ENCODE peak calls at places on chromosomes 16 and 17, in four cellular contexts. B is thyroid gland, R is tibial nerve, O is suprapubic skin. W is an unnamed sample.

GRCh38 chr17:61250335-61250890 is 149.2 kb upstream of the TBX2 start:
- DNase-seq in R (no peak), O (no peak), B (no peak), W (no peak)

GRCh38 chr16:80664798-80665197 is 124.0 kb downstream of the DYNLRB2 start:
- DNase-seq in R (no peak), B (no peak), O (no peak), W (no peak)

GRCh38 chr17:58336456-58337094 is 8.0 kb upstream of the TSPOAP1 start:
- DNase-seq in R (no peak), B (no peak), O (no peak), W (peak)

GRCh38 chr17:77884019-77884418 is 74.5 kb upstream of the TNRC6C start:
- DNase-seq in B (no peak), O (no peak), R (no peak), W (no peak)

GRCh38 chr16:27625050-27625697 is 75.2 kb downstream of the KATNIP start:
- DNase-seq in R (no peak), B (peak), O (no peak), W (peak)

GRCh38 chr16:7550096-7550495 is 217.5 kb downstream of the RBFOX1 start:
- DNase-seq in O (no peak), B (no peak), R (no peak), W (no peak)

GRCh38 chr16:53611151-53611802 is 92.4 kb downstream of the RPGRIP1L start:
- DNase-seq in B (no peak), R (no peak), O (no peak), W (no peak)

GRCh38 chr16:65343556-65343955 is 221.7 kb upstream of the CDH11 start:
- DNase-seq in B (no peak), O (no peak), R (no peak), W (no peak)

GRCh38 chr17:13600475-13601316 is 1.0 kb downstream of the HS3ST3A1 start:
- DNase-seq in O (no peak), B (no peak), R (no peak), W (peak)

GRCh38 chr16:4318171-4318910 is 2.5 kb downstream of the GLIS2 start:
- DNase-seq in R (no peak), B (no peak), O (no peak), W (no peak)

GRCh38 chr16:53713403-53714013 is 9.6 kb downstream of the FTO start:
- DNase-seq in R (no peak), O (no peak), B (no peak), W (no peak)

GRCh38 chr17:9766970-9767369 is 24.4 kb downstream of the DHRS7C start:
- DNase-seq in B (no peak), R (no peak), O (peak), W (no peak)

GRCh38 chr17:51085150-51085805 is 35.4 kb downstream of the SPAG9 start:
- DNase-seq in B (no peak), R (no peak), O (no peak), W (no peak)

GRCh38 chr16:50400967-50401348 is 32.2 kb upstream of the BRD7 start:
- DNase-seq in O (no peak), B (no peak), R (no peak), W (no peak)

GRCh38 chr17:70258465-70258864 is 89.1 kb downstream of the KCNJ2 start:
- DNase-seq in O (no peak), R (no peak), B (no peak), W (no peak)

GRCh38 chr17:45948881-45949624 is 50.0 kb upstream of the STH start:
- DNase-seq in R (peak), B (peak), O (peak), W (peak)

GRCh38 chr17:75394332-75394918 is 11.1 kb downstream of the GRB2 start:
- DNase-seq in R (no peak), O (no peak), B (no peak), W (no peak)

GRCh38 chr17:65537845-65538678 is 23.4 kb downstream of the AXIN2 start:
- DNase-seq in R (no peak), B (no peak), O (no peak), W (no peak)

GRCh38 chr16:68901910-68902309 is 58.6 kb downstream of the TANGO6 start:
- DNase-seq in O (no peak), R (no peak), B (no peak), W (no peak)

GRCh38 chr16:87581867-87582220 is 20.5 kb upstream of the JPH3 start:
- DNase-seq in B (peak), R (peak), O (no peak), W (peak)

GRCh38 chr16:50478773-50479149 is 69.4 kb upstream of the NKD1 start:
- DNase-seq in B (no peak), R (no peak), O (peak), W (no peak)

GRCh38 chr16:83653785-83654184 is 154.0 kb upstream of the HSBP1 start:
- DNase-seq in O (no peak), R (no peak), B (no peak), W (no peak)

GRCh38 chr17:47811709-47812108 is 9.9 kb downstream of the OSBPL7 start:
- DNase-seq in B (no peak), O (peak), R (no peak), W (no peak)

GRCh38 chr17:66655861-66656260 is 179.1 kb upstream of the CACNG5 start:
- DNase-seq in B (no peak), O (no peak), R (no peak), W (no peak)

GRCh38 chr17:156946-157345 is 19.6 kb downstream of the SCGB1C2 start:
- DNase-seq in O (no peak), R (no peak), B (no peak), W (no peak)

GRCh38 chr17:64038331-64039105 is 18.1 kb upstream of the ICAM2 start:
- DNase-seq in R (no peak), B (no peak), O (peak), W (peak)

GRCh38 chr16:20900299-20901067 is at the start of the genes DCUN1D3 and LYRM1:
- DNase-seq in B (peak), O (peak), R (peak), W (peak)
- TF ChIP-seq POLR2A in B (peak), O (peak), R (peak), W (peak)

GRCh38 chr17:40320771-40321501 is 12.0 kb downstream of the RARA start:
- DNase-seq in O (peak), R (peak), B (peak), W (no peak)

GRCh38 chr17:40321502-40322416 is 12.8 kb downstream of the RARA start:
- DNase-seq in R (no peak), O (peak), B (peak), W (peak)

GRCh38 chr17:40318835-40319332 is 9.9 kb downstream of the RARA start:
- DNase-seq in B (no peak), R (no peak), O (peak), W (no peak)

GRCh38 chr17:40317880-40318834 is 9.2 kb downstream of the RARA start:
- DNase-seq in B (peak), R (peak), O (peak), W (peak)

DNA sequence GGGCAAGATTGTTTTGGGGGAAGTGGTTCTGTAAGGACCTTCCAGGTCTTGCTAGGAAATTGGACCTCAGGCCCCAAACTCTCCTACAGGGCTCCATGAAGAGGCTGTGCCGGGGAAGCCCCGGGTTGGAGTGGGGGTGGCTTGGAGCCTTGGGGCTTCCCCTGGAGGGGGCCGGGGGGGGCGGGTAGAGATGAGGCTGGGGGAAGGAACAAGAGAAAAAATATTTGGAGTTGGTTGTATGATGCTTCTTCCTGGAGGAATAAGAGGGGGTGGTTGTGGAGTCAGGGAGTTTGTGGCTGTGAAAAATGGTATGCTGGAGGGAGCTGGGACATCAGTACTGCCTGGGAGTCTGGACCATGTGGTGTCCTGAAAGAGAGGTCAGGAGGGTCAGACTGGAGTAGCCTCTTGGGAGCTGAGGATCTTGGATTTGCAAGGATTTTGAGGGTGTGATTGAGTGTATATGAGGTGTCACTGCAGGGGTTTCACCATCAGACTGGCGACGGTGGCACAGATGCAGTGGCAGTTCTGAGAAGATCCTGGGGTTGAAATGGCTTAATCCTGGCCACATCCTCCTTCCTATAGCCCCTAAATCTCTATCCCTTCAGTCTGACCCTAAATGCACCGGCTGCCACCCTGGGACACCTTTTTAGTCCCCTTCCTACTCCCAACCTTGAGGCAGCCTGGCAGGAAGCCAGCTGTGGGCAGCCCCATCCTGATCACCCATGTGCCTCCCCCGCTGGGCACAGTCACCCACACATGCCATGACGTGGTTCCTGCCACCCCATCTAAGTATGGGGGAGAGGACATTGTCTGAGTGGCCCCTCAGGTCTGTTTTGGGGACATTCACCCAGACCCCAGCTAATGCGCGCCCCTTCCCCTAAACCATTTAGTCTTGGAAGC is 10.9 kb downstream of the RARA start:
- DNase-seq in O (peak), R (no peak), B (peak), W (no peak)
- H3K27ac ChIP-seq in O (peak), R (peak), B (no peak), W (no peak)

DNA sequence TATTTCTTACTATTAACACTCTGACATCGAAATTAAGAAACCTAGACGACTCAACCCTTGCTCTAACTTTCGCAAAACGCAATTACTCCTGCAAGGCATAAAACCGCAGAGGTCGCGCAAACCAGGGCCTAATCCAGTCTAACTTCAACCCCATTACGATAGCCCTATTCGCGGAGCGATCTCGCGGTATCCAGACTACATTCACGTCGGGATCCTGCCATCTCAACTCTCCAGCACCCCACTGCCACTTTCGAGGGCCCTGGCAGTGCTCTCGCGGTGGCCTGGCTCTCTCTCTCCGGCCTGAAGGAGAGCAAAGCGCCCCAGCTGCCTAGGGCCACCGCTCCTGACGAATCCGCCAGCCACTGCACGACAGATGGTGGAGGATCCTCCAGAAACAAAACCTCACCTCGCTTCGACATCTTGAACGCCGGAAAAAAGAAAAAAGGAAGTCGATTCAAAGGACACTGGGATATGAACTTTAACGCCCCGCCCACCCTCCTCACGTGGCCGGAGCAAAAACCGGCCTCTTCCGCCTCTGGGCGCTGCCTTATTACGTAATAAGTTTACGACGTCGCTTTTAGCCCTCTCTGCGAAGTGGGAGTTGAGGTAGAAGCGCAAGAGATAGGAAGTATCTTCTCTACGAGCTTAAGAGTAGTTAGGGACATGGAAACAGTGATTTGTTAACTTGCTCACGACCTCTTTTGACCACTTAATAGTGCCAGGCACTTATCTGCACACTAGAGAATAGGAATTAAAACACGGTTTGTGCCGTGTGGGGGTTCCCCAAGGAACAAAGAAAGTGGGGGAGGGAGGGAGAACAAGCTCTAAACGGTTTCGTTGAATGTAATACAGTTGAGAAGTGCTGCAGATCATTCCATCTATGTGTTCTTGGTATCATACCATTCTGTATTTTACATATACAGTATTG is at the start of gene RPL23:
- DNase-seq in R (peak), O (peak), B (peak), W (peak)
- TF ChIP-seq POLR2A in R (peak), O (peak), B (no peak), W (peak)

DNA sequence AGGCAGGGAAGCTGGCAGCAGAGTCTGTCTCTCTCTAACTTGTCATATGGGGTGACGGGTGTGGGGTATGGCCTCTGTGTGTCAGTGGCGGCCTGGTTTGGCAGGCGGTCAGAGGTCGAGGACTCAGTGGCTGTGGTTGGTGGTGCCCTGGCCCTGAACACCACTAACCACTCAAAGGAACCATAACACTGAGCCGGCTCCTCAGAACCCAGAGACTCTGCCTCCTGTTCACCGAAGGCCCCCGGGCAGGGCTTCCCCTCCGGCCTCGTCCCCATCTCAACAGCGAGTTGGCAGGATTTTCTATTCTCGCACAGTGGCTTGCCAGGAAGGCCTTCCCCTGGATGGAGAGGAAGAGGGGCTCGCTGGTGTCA is 638 bp downstream of the P2RX1 start:
- DNase-seq in B (no peak), O (no peak), R (no peak), W (no peak)
- H3K27ac ChIP-seq in B (no peak), O (no peak), R (peak), W (no peak)

DNA sequence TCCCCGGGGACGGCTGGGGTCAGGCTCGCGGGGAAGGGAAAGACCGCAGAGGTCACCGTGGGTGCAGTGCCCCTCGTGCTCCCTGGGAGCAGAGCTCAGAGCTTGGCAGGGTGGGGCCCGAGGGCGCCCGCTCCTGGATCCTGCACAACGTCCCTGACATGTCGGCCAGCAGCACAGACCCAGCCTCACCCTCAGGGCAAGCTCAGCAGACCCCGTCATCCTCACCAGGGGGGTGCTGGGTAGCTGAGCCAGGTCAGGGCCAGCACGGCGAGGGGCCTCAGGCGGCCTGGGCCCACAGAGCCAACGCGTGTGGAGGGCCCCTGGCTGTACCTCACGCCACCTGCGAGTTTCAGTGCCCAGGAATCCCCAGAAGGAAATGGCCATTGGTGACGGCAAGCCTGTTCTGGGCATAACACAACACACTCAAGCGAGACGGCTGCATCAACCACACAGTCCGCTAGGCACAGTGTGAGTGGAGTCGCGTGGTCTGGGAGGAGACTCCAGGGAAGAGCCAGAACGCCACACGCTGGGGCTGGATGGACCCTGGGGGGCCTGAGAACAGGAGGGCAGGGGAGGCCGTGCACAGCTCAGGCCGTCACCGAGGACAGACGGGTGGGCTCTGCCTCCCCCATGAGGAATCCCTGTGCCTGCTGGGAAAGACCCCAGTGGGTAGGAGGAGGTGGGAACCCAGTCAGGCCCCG is 60.3 kb downstream of the ZNF778 start:
- DNase-seq in R (no peak), O (no peak), B (no peak), W (no peak)
- TF ChIP-seq POLR2A in R (no peak), O (no peak), B (no peak), W (no peak)

DNA sequence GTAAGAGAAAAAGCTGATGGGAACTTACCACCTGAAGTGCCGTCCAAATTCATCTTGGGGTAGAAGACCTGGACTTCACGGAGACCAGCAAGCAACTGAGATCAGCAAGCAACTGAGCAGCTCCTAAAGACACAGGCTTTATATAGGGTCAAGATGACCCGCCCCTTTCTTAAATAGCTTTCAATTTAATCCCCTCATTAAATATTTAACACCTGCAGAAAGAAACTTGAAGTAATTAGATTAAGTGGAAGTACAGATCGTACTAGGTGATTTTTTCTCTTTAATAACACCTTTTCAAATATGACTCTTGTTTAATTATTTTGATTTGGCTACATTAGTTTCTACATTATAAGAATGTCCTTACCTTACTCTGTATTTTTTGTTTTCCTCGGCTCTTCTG is at the start of gene CPHXL:
- DNase-seq in B (no peak), O (no peak), R (no peak), W (no peak)
- H3K27ac ChIP-seq in B (no peak), O (no peak), R (no peak), W (no peak)

GRCh38 chr17:19002805-19003542 is 1.6 kb downstream of the FAM83G start:
- DNase-seq in R (no peak), O (no peak), B (no peak), W (no peak)
- TF ChIP-seq POLR2A in R (no peak), O (no peak), B (no peak), W (no peak)

DNA sequence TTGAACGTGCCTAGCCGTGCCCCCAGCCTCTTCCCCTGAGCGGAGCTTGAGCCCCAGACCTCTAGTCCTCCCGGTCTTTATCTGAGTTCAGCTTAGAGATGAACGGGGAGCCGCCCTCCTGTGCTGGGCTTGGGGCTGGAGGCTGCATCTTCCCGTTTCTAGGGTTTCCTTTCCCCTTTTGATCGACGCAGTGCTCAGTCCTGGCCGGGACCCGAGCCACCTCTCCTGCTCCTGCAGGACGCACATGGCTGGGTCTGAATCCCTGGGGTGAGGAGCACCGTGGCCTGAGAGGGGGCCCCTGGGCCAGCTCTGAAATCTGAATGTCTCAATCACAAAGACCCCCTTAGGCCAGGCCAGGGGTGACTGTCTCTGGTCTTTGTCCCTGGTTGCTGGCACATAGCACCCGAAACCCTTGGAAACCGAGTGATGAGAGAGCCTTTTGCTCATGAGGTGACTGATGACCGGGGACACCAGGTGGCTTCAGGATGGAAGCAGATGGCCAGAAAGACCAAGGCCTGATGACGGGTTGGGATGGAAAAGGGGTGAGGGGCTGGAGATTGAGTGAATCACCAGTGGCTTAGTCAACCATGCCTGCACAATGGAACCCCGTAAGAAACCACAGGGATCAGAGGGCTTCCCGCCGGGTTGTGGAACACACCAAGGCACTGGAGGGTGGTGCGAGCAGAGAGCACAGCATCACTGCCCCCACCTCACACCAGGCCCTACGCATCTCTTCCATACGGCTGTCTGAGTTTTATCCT is 745 bp downstream of the GAA start:
- DNase-seq in B (no peak), R (peak), O (no peak), W (no peak)
- H3K27ac ChIP-seq in B (no peak), R (peak), O (peak), W (peak)

W was measured in adrenal gland.